ENCODE peak calls at places on chromosomes 6 and 20, in seven cellular contexts. L, C, V, N, B, A and Y are unnamed samples. For H3K9me3, the result is how much of the 10 kb centered on the place peaks cover.

GRCh38 chr6:63272397-63272796 is 47.4 kb downstream of the LGSN start:
- DNase-seq in L (no peak), C (no peak), V (no peak), N (no peak), B (no peak), A (peak), Y (no peak)

GRCh38 chr6:148736779-148737412 is 9.9 kb upstream of the UST start:
- DNase-seq in L (no peak), C (no peak), V (no peak), N (no peak), B (no peak), A (no peak), Y (no peak)

GRCh38 chr20:57398231-57398821 is 7.1 kb downstream of the RBM38 start:
- DNase-seq in L (peak), C (peak), V (peak), N (peak), B (peak), A (no peak), Y (peak)

GRCh38 chr6:63023726-63024125 is 187.5 kb upstream of the FKBP1C start:
- DNase-seq in L (no peak), C (no peak), V (no peak), N (no peak), B (no peak), A (no peak), Y (no peak)

GRCh38 chr6:43050981-43051380 is 2.7 kb downstream of the CUL7 start:
- DNase-seq in L (no peak), C (no peak), V (no peak), N (no peak), B (no peak), A (no peak), Y (no peak)

GRCh38 chr6:35059606-35060355 is 81.4 kb downstream of the TCP11 start:
- DNase-seq in L (no peak), C (no peak), V (no peak), N (no peak), B (no peak), A (no peak), Y (no peak)

GRCh38 chr6:139124887-139125672 is 9.8 kb upstream of the HECA start:
- DNase-seq in L (peak), C (peak), V (no peak), N (peak), B (peak), A (peak), Y (peak)

GRCh38 chr6:138194221-138194620 is 24.1 kb downstream of the PBOV1 start:
- DNase-seq in L (peak), C (peak), V (peak), N (no peak), B (peak), A (no peak), Y (no peak)

GRCh38 chr6:128667339-128667858 is 147.0 kb upstream of the PTPRK start:
- DNase-seq in L (no peak), C (no peak), V (no peak), N (no peak), B (no peak), A (no peak), Y (no peak)

GRCh38 chr20:46400828-46401477 is 5.5 kb downstream of the ELMO2 start:
- DNase-seq in L (no peak), C (no peak), V (no peak), N (no peak), B (no peak), A (peak), Y (peak)

GRCh38 chr20:34390769-34391447 is 27.8 kb downstream of the ITCH start:
- DNase-seq in L (peak), C (peak), V (no peak), N (peak), B (peak), A (peak), Y (no peak)

GRCh38 chr20:33522256-33522820 is 32.4 kb downstream of the CBFA2T2 start:
- DNase-seq in L (no peak), C (no peak), V (no peak), N (no peak), B (no peak), A (no peak), Y (no peak)

GRCh38 chr6:133938533-133938932 is 14.5 kb upstream of the TBPL1 start:
- DNase-seq in L (no peak), C (no peak), V (no peak), N (no peak), B (no peak), A (no peak), Y (no peak)

GRCh38 chr6:13453771-13454251 is 33.6 kb downstream of the GFOD1 start:
- DNase-seq in L (no peak), C (no peak), V (no peak), N (no peak), B (no peak), A (peak), Y (no peak)

GRCh38 chr20:43244647-43245046 is 54.9 kb upstream of the PTPRT start:
- DNase-seq in L (no peak), C (no peak), V (no peak), N (no peak), B (no peak), A (no peak), Y (no peak)

GRCh38 chr20:25508083-25508770 is 77.1 kb downstream of the NINL start:
- DNase-seq in L (no peak), C (peak), V (no peak), N (no peak), B (peak), A (peak), Y (peak)

GRCh38 chr20:60589624-60590023 is 631.4 kb downstream of the CDH26 start:
- DNase-seq in L (no peak), C (no peak), V (no peak), N (no peak), B (no peak), A (peak), Y (no peak)

GRCh38 chr6:158765509-158766068 is 53.6 kb downstream of the EZR start:
- DNase-seq in L (no peak), C (no peak), V (no peak), N (no peak), B (no peak), A (no peak), Y (no peak)

GRCh38 chr6:68651018-68651985 is 16.2 kb downstream of the ADGRB3 start:
- DNase-seq in L (no peak), C (no peak), V (no peak), N (no peak), B (no peak), A (peak), Y (no peak)

GRCh38 chr6:102115911-102116310 is 722.4 kb downstream of the GRIK2 start:
- DNase-seq in L (no peak), C (no peak), V (no peak), N (no peak), B (no peak), A (no peak), Y (no peak)

GRCh38 chr6:119129968-119130484 is 51.6 kb upstream of the FAM184A start:
- DNase-seq in L (no peak), C (no peak), V (no peak), N (no peak), B (peak), A (peak), Y (no peak)

GRCh38 chr20:50815162-50815989 is 20.5 kb downstream of the BCAS4 start:
- DNase-seq in L (no peak), C (no peak), V (no peak), N (no peak), B (no peak), A (peak), Y (peak)

GRCh38 chr6:88248709-88249321 is 82.7 kb upstream of the CNR1 start:
- DNase-seq in L (no peak), C (no peak), V (no peak), N (no peak), B (no peak), A (no peak), Y (no peak)

GRCh38 chr6:46637145-46637544 is 15.5 kb downstream of the CYP39A1 start:
- DNase-seq in L (no peak), C (no peak), V (no peak), N (no peak), B (no peak), A (peak), Y (no peak)

GRCh38 chr20:266604-267562 is 9.4 kb downstream of the DEFB132 start:
- DNase-seq in L (peak), C (peak), V (peak), N (peak), B (peak), A (peak), Y (peak)

GRCh38 chr6:152794696-152795095 is 44.1 kb downstream of the VIP start:
- DNase-seq in L (no peak), C (no peak), V (no peak), N (no peak), B (no peak), A (no peak), Y (no peak)

GRCh38 chr20:4949833-4950178 is 51.5 kb downstream of the SLC23A2 start:
- DNase-seq in L (no peak), C (peak), V (no peak), N (no peak), B (no peak), A (peak), Y (peak)

GRCh38 chr6:34791842-34792604 is at the start of gene BLTP3A:
- DNase-seq in L (peak), C (peak), V (peak), N (peak), B (peak), A (peak), Y (peak)

GRCh38 chr6:148316308-148316707 is 26.3 kb upstream of the SASH1 start:
- DNase-seq in L (peak), C (no peak), V (no peak), N (no peak), B (peak), A (no peak), Y (no peak)

GRCh38 chr6:96391776-96392175 is 129.8 kb upstream of the UFL1 start:
- DNase-seq in L (peak), C (peak), V (peak), N (no peak), B (peak), A (no peak), Y (peak)

GRCh38 chr20:57666106-57666833 is 43.5 kb downstream of the PMEPA1 start:
- DNase-seq in L (no peak), C (no peak), V (peak), N (peak), B (no peak), A (no peak), Y (no peak)

GRCh38 chr20:38870733-38871559 is 55.3 kb upstream of the FAM83D start:
- DNase-seq in L (no peak), C (peak), V (no peak), N (no peak), B (no peak), A (no peak), Y (no peak)

GRCh38 chr6:167735498-167736201 is 91.1 kb upstream of the AFDN start:
- DNase-seq in L (peak), C (no peak), V (no peak), N (no peak), B (no peak), A (no peak), Y (no peak)

GRCh38 chr6:167731731-167732422 is 94.8 kb upstream of the AFDN start:
- DNase-seq in L (peak), C (no peak), V (no peak), N (no peak), B (no peak), A (no peak), Y (no peak)

GRCh38 chr6:167736486-167737204 is 90.1 kb upstream of the AFDN start:
- DNase-seq in L (peak), C (no peak), V (no peak), N (no peak), B (no peak), A (no peak), Y (no peak)

GRCh38 chr6:167734662-167735497 is 91.8 kb upstream of the AFDN start:
- DNase-seq in L (peak), C (no peak), V (no peak), N (no peak), B (no peak), A (no peak), Y (no peak)

GRCh38 chr6:167733740-167734661 is 92.7 kb upstream of the AFDN start:
- DNase-seq in L (peak), C (no peak), V (no peak), N (no peak), B (peak), A (peak), Y (peak)
- TF ChIP-seq CTCF in L (no peak), C (no peak), V (no peak), N (no peak), B (no peak), A (no peak), Y (no peak)

GRCh38 chr20:63636752-63637633 is 10.1 kb upstream of the GMEB2 start:
- DNase-seq in L (no peak), C (no peak), V (no peak), N (no peak), B (no peak), A (no peak), Y (no peak)

GRCh38 chr20:63639093-63639860 is 12.4 kb upstream of the GMEB2 start:
- DNase-seq in L (peak), C (peak), V (no peak), N (peak), B (no peak), A (no peak), Y (no peak)

GRCh38 chr20:63633732-63634131 is 6.8 kb upstream of the GMEB2 start:
- DNase-seq in L (no peak), C (no peak), V (no peak), N (no peak), B (no peak), A (no peak), Y (peak)

GRCh38 chr20:63640086-63640485 is 13.1 kb downstream of the STMN3 start:
- DNase-seq in L (no peak), C (no peak), V (no peak), N (no peak), B (no peak), A (no peak), Y (no peak)

DNA sequence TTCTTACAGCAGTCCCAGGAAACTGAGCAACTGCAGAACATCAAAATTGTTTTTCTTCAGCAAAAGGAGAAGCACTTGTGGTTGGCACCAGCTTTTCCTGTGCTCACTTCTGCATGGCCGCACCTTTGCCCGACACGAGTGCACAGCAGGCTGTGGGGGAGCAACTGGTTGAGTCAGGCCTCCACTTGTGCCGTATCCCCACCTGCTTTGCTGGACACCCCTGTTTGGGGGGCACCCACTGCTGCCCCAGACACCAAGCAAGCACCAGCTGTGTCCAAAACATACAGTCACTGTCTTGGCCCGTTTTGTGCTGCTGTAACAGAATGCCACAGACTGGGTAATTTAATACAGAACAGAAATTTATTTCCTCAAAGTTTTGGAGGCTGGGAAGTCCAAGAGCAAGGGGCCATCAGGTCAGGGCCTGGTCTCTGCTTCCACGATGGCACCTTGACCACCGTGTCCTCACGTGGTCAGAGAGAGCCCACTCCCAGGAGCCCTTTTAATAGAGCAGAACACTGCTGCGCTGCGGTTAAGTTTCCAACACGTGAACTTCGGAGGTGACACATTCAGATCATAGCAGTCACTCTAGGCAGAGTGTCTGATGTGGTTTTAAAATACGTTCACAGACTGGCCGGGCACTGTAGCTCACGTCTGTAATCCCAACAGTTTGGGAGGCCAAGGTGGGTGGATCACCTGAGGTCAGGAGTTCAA is 8.7 kb upstream of the GMEB2 start:
- DNase-seq in L (peak), C (peak), V (no peak), N (no peak), B (no peak), A (no peak), Y (peak)
- H3K4me3 ChIP-seq in L (no peak), C (no peak), V (no peak), N (no peak), B (no peak), A (no peak), Y (no peak)

GRCh38 chr6:131861356-131861755 is 53.5 kb downstream of the ENPP1 start:
- DNase-seq in L (no peak), C (no peak), V (no peak), N (no peak), B (no peak), A (peak), Y (no peak)

GRCh38 chr6:131867744-131868143 is 59.9 kb downstream of the ENPP1 start:
- DNase-seq in L (no peak), C (no peak), V (no peak), N (no peak), B (no peak), A (no peak), Y (no peak)

GRCh38 chr6:131858765-131859490 is 51.1 kb downstream of the ENPP1 start:
- DNase-seq in L (no peak), C (no peak), V (no peak), N (no peak), B (no peak), A (peak), Y (no peak)

DNA sequence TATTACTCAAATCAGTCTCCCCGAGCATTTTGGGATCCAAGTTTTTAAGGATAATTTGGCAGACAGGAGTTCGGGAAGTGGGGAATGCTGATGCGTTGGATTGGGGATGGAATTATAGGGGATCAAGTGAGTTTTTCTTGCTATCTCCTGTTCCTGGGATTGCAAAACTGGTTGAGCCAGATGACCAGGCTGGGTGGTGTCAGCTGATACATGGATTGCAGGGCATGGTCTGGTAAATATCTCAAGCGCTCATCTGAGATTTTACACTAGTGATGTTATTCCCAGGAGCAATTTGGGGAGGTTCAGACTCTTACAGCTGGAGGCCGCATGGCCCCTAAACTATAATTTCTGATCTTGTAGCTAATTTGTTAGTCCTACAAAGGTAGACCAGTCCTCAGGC is 54.7 kb downstream of the ENPP1 start:
- DNase-seq in L (no peak), C (peak), V (no peak), N (no peak), B (no peak), A (no peak), Y (peak)
- H3K9me3 ChIP-seq in L (under half), C (under half), V (under half), N (under half), B (under half), A (under half), Y (under half)

GRCh38 chr6:41371992-41372525 is 36.7 kb downstream of the NCR2 start:
- DNase-seq in L (peak), C (peak), V (no peak), N (no peak), B (no peak), A (peak), Y (peak)

GRCh38 chr6:41372526-41373366 is 37.3 kb downstream of the NCR2 start:
- DNase-seq in L (peak), C (no peak), V (no peak), N (no peak), B (no peak), A (peak), Y (no peak)

GRCh38 chr6:41373919-41374617 is 38.7 kb downstream of the NCR2 start:
- DNase-seq in L (no peak), C (no peak), V (no peak), N (no peak), B (no peak), A (no peak), Y (no peak)

GRCh38 chr6:41374618-41375590 is 39.5 kb downstream of the NCR2 start:
- DNase-seq in L (no peak), C (no peak), V (no peak), N (no peak), B (no peak), A (no peak), Y (no peak)

DNA sequence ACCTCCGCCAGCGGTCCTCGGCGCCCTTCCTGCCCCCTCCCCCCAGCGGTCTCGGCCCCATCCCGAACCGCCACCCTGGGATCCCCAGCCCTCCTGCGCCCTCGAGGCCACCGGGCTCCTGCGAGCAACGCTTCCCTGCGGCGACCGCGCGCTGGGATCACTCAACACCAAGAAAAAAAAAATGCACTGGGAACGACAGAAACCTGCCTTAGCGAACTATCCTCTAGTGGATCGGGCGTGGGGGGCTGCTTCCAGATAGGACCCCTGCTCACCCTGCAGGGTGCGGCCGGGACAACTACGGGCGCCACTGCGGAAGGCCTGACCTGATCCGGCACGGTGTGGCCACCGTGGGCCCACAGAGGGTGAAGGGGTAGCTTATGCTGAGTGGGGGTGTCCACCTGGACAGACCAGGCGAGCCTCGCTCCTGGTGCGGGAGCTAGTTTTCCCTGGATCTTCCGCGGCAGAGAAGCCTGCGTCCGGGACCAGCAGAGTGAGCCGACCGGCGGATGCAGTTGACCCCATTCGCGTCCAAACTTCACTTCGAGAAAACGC is 38.0 kb downstream of the NCR2 start:
- DNase-seq in L (no peak), C (no peak), V (no peak), N (no peak), B (no peak), A (no peak), Y (no peak)
- TF ChIP-seq CTCF in L (no peak), C (no peak), V (no peak), N (no peak), B (no peak), A (no peak), Y (no peak)

DNA sequence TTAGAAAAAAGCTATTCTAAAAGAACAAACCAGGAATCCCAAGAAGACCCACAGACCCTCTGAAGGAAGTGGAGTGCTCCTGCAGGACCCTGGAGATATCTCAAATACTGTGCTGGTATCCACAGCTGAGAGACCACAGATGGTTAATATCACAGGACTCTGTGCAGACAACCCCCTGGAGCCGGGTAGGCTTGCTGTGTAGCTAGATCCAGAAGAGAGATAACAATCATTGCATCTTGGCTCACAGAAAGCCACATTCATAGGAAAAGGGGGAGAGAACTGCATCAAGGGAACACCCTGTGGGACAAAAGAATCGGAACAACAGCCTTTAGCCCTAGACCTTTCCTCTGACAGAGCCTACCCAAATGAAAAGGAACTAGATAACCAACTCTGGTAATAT is 689.5 kb downstream of the PHF3 start:
- DNase-seq in L (no peak), C (no peak), V (no peak), N (no peak), B (no peak), A (no peak), Y (no peak)
- H3K4me3 ChIP-seq in L (no peak), C (no peak), V (no peak), N (no peak), B (no peak), A (no peak), Y (no peak)